ENCODE peak calls at places on chromosomes 16 and 17, in four cellular contexts. U, P, A and L are unnamed samples.

GRCh38 chr17:28718990-28719433 is 773 bp upstream of the RPL23A start:
- DNase-seq in U (no peak), P (no peak), A (no peak), L (no peak)

GRCh38 chr17:41510251-41511065 is 5.0 kb upstream of the KRT13 start:
- DNase-seq in U (no peak), P (no peak), A (no peak), L (no peak)

GRCh38 chr17:37110816-37111215 is 162.1 kb downstream of the AATF start:
- DNase-seq in U (no peak), P (no peak), A (no peak), L (no peak)

GRCh38 chr17:18981642-18982424 is 22.7 kb downstream of the FAM83G start:
- DNase-seq in U (peak), P (peak), A (peak), L (peak)

GRCh38 chr16:23081675-23082119 is 67.6 kb downstream of the USP31 start:
- DNase-seq in U (no peak), P (peak), A (peak), L (peak)

GRCh38 chr17:65885484-65885883 is 306.4 kb downstream of the CEP112 start:
- DNase-seq in U (no peak), P (no peak), A (no peak), L (no peak)

GRCh38 chr16:47574091-47575054 is 113.2 kb downstream of the PHKB start:
- DNase-seq in U (peak), P (no peak), A (peak), L (peak)

GRCh38 chr16:50812046-50812445 is 70.2 kb downstream of the CYLD start:
- DNase-seq in U (no peak), P (no peak), A (no peak), L (no peak)

GRCh38 chr16:27315333-27316037 is 1.7 kb downstream of the IL4R start:
- DNase-seq in U (peak), P (peak), A (peak), L (peak)

GRCh38 chr17:5706835-5707234 is 122.5 kb upstream of the NLRP1 start:
- DNase-seq in U (peak), P (peak), A (peak), L (peak)

GRCh38 chr17:4968916-4969550 is 1.4 kb upstream of the SPAG7 start:
- DNase-seq in U (peak), P (peak), A (peak), L (peak)

GRCh38 chr17:1087381-1088241 is 90.7 kb downstream of the TIMM22 start:
- DNase-seq in U (no peak), P (peak), A (no peak), L (peak)

GRCh38 chr16:1296688-1297412 is 12.6 kb upstream of the UBE2I start:
- DNase-seq in U (peak), P (peak), A (no peak), L (no peak)

GRCh38 chr17:64420143-64420670 is 28.7 kb upstream of the MILR1 start:
- DNase-seq in U (peak), P (peak), A (peak), L (peak)

GRCh38 chr17:5821813-5822212 is 237.5 kb upstream of the NLRP1 start:
- DNase-seq in U (no peak), P (no peak), A (no peak), L (no peak)

GRCh38 chr17:39014795-39015545 is 47.8 kb upstream of the FBXO47 start:
- DNase-seq in U (peak), P (no peak), A (no peak), L (no peak)

GRCh38 chr16:87264634-87265033 is 52.6 kb downstream of the C16orf95 start:
- DNase-seq in U (no peak), P (no peak), A (no peak), L (no peak)

GRCh38 chr17:4607773-4608187 is 23.5 kb downstream of the SMTNL2 start:
- DNase-seq in U (peak), P (no peak), A (peak), L (peak)

GRCh38 chr17:50218771-50219315 is 17.4 kb upstream of the COL1A1 start:
- DNase-seq in U (no peak), P (no peak), A (peak), L (peak)

GRCh38 chr16:84454611-84455010 is 49.8 kb downstream of the MEAK7 start:
- DNase-seq in U (no peak), P (no peak), A (no peak), L (no peak)

GRCh38 chr16:64724339-64724738 is 397.5 kb downstream of the CDH11 start:
- DNase-seq in U (no peak), P (no peak), A (no peak), L (no peak)

GRCh38 chr16:85645021-85645589 is 32.0 kb downstream of the GSE1 start:
- DNase-seq in U (no peak), P (no peak), A (no peak), L (no peak)

GRCh38 chr16:46621006-46621629 is at the start of gene SHCBP1:
- DNase-seq in U (peak), P (peak), A (peak), L (peak)

GRCh38 chr16:50306287-50306686 is 39.9 kb downstream of the ADCY7 start:
- DNase-seq in U (no peak), P (no peak), A (no peak), L (no peak)

GRCh38 chr17:68033636-68034451 is 1.7 kb upstream of the KPNA2 start:
- DNase-seq in U (peak), P (peak), A (peak), L (peak)

GRCh38 chr17:58666858-58667267 is 25.0 kb downstream of the TEX14 start:
- DNase-seq in U (peak), P (peak), A (peak), L (peak)

GRCh38 chr16:11416228-11417001 is 71.2 kb downstream of the RMI2 start:
- DNase-seq in U (no peak), P (no peak), A (no peak), L (no peak)

GRCh38 chr16:30927789-30928378 is 4.5 kb downstream of the FBXL19 start:
- DNase-seq in U (peak), P (peak), A (peak), L (peak)

GRCh38 chr17:42821176-42821575 is 2.9 kb downstream of the BECN1 start:
- DNase-seq in U (no peak), P (no peak), A (no peak), L (no peak)

GRCh38 chr16:85464342-85465305 is 148.5 kb upstream of the GSE1 start:
- DNase-seq in U (no peak), P (no peak), A (no peak), L (no peak)

GRCh38 chr16:12423151-12423550 is 380.5 kb downstream of the CPPED1 start:
- DNase-seq in U (no peak), P (no peak), A (no peak), L (no peak)

GRCh38 chr16:77599793-77600415 is 122.4 kb upstream of the NUDT7 start:
- DNase-seq in U (peak), P (peak), A (peak), L (peak)

GRCh38 chr17:73226556-73227172 is 33.8 kb downstream of the COG1 start:
- DNase-seq in U (no peak), P (no peak), A (peak), L (no peak)

GRCh38 chr16:17364319-17365210 is 106.2 kb downstream of the XYLT1 start:
- DNase-seq in U (peak), P (no peak), A (peak), L (peak)

GRCh38 chr16:82741073-82741615 is 114.4 kb downstream of the CDH13 start:
- DNase-seq in U (no peak), P (no peak), A (no peak), L (peak)

GRCh38 chr16:81808933-81809480 is 29.9 kb downstream of the PLCG2 start:
- DNase-seq in U (peak), P (no peak), A (no peak), L (no peak)

GRCh38 chr17:78620099-78620498 is 42.9 kb upstream of the DNAH17 start:
- DNase-seq in U (no peak), P (no peak), A (no peak), L (no peak)

GRCh38 chr17:73841431-73842060 is 197.3 kb upstream of the SDK2 start:
- DNase-seq in U (peak), P (peak), A (peak), L (no peak)

GRCh38 chr17:82871776-82872561 is 32.1 kb upstream of the ZNF750 start:
- DNase-seq in U (no peak), P (no peak), A (no peak), L (no peak)

GRCh38 chr17:82872591-82873520 is 33.0 kb upstream of the ZNF750 start:
- DNase-seq in U (no peak), P (no peak), A (no peak), L (no peak)

GRCh38 chr17:82875418-82875856 is 35.6 kb upstream of the ZNF750 start:
- DNase-seq in U (no peak), P (no peak), A (no peak), L (no peak)

GRCh38 chr17:82874011-82874835 is 34.4 kb upstream of the ZNF750 start:
- DNase-seq in U (no peak), P (no peak), A (no peak), L (no peak)

GRCh38 chr17:82873521-82873920 is 33.7 kb upstream of the ZNF750 start:
- DNase-seq in U (no peak), P (no peak), A (no peak), L (no peak)
- TF ChIP-seq CTCF in U (no peak), P (no peak), A (no peak), L (no peak)

GRCh38 chr17:43983196-43983514 is 21.3 kb upstream of the NAGS start:
- DNase-seq in U (no peak), P (no peak), A (no peak), L (no peak)
- H3K4me3 ChIP-seq in U (no peak), P (peak), A (no peak), L (no peak)

GRCh38 chr17:51322390-51323029 is 62.2 kb downstream of the UTP18 start:
- DNase-seq in U (peak), P (peak), A (peak), L (no peak)
- TF ChIP-seq CTCF in U (peak), P (peak), A (peak), L (peak)

GRCh38 chr17:43917016-43917347 is 9.6 kb upstream of the MPP2 start:
- DNase-seq in U (no peak), P (no peak), A (no peak), L (no peak)

GRCh38 chr17:43916385-43916784 is 9.0 kb upstream of the MPP2 start:
- DNase-seq in U (no peak), P (no peak), A (no peak), L (no peak)

GRCh38 chr17:43915561-43915960 is 8.2 kb upstream of the MPP2 start:
- DNase-seq in U (no peak), P (no peak), A (no peak), L (no peak)

GRCh38 chr17:43918026-43918389 is 10.7 kb upstream of the MPP2 start:
- DNase-seq in U (no peak), P (no peak), A (no peak), L (no peak)

DNA sequence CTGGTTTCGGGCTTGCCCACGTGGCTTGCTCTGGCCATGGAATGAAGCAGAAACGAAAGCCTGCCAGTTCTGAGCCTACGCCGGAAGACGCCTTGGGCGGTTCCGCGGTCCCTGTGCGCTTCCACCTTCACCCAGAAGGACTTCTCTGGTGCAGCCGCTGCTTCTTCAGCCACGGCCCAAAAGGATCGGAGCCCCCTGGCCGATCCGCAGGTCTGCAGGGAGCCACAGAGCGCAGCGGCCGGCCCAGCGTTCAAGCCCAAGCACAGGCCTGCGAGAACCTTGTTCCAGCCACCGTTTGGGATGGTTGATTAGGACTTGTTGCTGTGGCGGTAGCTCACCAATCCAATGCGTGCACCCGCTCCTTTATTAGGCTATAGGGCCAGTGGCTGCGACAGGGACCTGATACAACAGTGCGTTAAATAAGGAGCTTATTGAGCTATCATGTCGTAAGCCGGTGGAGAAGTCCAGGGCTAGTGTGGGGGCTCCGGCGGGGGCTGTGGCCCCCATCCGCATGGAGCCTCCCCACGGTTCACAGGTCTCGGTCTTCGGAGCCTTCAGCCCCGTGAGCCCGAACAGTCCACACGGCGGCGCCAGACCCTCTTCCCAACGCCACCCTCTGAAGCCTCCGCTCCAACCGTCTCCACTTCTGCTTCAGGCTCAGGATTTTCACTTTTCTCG is 10.2 kb upstream of the MPP2 start:
- DNase-seq in U (peak), P (no peak), A (peak), L (peak)
- H3K4me3 ChIP-seq in U (no peak), P (no peak), A (no peak), L (no peak)